ENCODE peak calls at places on chromosomes 4 and X, in seven cellular contexts. J is NCI-H1417 treated with DMSO at 0.1 percent for 48 hours, W is T-helper 9 cell, I is dorsolateral prefrontal cortex, M is kidney glomerular epithelial cell, V is adrenal gland, D is NCI-H2171 treated with DMSO at 0.1 percent for 48 hours. R is an unnamed sample.

GRCh38 chrX:47321386-47321785 is 49.0 kb upstream of the ZNF157 start:
- DNase-seq in V (peak), I (peak), M (no peak), J (no peak), W (no peak), D (no peak), R (no peak)

GRCh38 chr4:153758688-153759406 is 977 bp downstream of the RNF175 start:
- DNase-seq in D (no peak), J (no peak), I (no peak), V (no peak), W (no peak), M (no peak), R (no peak)

GRCh38 chr4:125085-125820 is 952 bp downstream of the ZNF718 start:
- DNase-seq in V (peak), M (peak), W (peak), D (no peak), I (peak), J (peak), R (peak)

GRCh38 chr4:72567821-72568620 is 1.0 kb downstream of the ADAMTS3 start:
- DNase-seq in V (peak), J (no peak), W (no peak), D (no peak), I (peak), M (peak), R (peak)

GRCh38 chr4:158020175-158020574 is 152.7 kb downstream of the GASK1B start:
- DNase-seq in V (no peak), M (peak), J (no peak), D (no peak), I (no peak), W (no peak), R (peak)

GRCh38 chr4:173934201-173934600 is 349.3 kb downstream of the FBXO8 start:
- DNase-seq in I (no peak), V (no peak), W (no peak), D (no peak), M (no peak), J (no peak), R (no peak)

GRCh38 chrX:29690061-29690460 is 525.3 kb upstream of the MAGEB2 start:
- DNase-seq in M (no peak), I (no peak), W (no peak), J (no peak), V (no peak), D (no peak), R (no peak)

GRCh38 chr4:99893029-99893428 is 1.2 kb downstream of the LAMTOR3 start:
- DNase-seq in W (no peak), V (no peak), D (no peak), J (no peak), M (no peak), I (no peak), R (no peak)

GRCh38 chrX:19593684-19594083 is 78.4 kb upstream of the MAP3K15 start:
- DNase-seq in W (no peak), M (peak), J (no peak), D (peak), V (no peak), I (no peak), R (no peak)

GRCh38 chr4:14532436-14532835 is 469.8 kb upstream of the CPEB2 start:
- DNase-seq in J (peak), M (no peak), V (no peak), I (no peak), W (no peak), D (peak), R (no peak)

R was measured in colonic mucosa.